ENCODE peak calls at places on chromosomes 12 and 14, in five cellular contexts. B, G, V, U and M are unnamed samples.

GRCh38 chr12:47754881-47755280 is 3.8 kb downstream of the RAPGEF3 start:
- DNase-seq in B (no peak), U (peak; percentile 27), G (no peak), V (no peak), M (no peak)

GRCh38 chr12:56928262-56928661 is 5.9 kb downstream of the SDR9C7 start:
- DNase-seq in B (no peak), U (no peak), G (peak; percentile 56), V (no peak), M (no peak)

GRCh38 chr12:5888816-5889315 is 56.2 kb downstream of the ANO2 start:
- DNase-seq in V (no peak), B (no peak), U (no peak), G (no peak), M (no peak)

GRCh38 chr12:12804432-12804886 is 8.7 kb upstream of the DDX47 start:
- DNase-seq in G (no peak), U (no peak), V (peak; percentile 86), B (no peak), M (peak; percentile 95)

GRCh38 chr14:23359167-23359626 is 5.8 kb downstream of the EFS start:
- DNase-seq in B (no peak), U (no peak), V (no peak), G (no peak), M (no peak)

GRCh38 chr12:77965790-77966189 is 135.1 kb downstream of the NAV3 start:
- DNase-seq in B (no peak), V (no peak), G (no peak), U (no peak), M (peak; percentile 17)

GRCh38 chr14:65772901-65773574 is 360.5 kb downstream of the FUT8 start:
- DNase-seq in B (no peak), U (no peak), G (no peak), V (no peak), M (no peak)

GRCh38 chr12:51593539-51593938 is 2.5 kb downstream of the SCN8A start:
- DNase-seq in B (no peak), G (peak; percentile 51), V (no peak), U (no peak), M (peak; percentile 79)

GRCh38 chr12:119840617-119841016 is 36.5 kb downstream of the CIT start:
- DNase-seq in G (no peak), B (no peak), V (no peak), U (no peak), M (no peak)

GRCh38 chr12:57452181-57452936 is 2.7 kb upstream of the INHBE start:
- DNase-seq in G (peak; percentile 78), V (no peak), U (no peak), B (no peak), M (peak; percentile 97)

GRCh38 chr12:76777765-76778216 is 13.9 kb downstream of the ZDHHC17 start:
- DNase-seq in U (peak; percentile 53), G (peak; percentile 61), V (no peak), B (no peak), M (no peak)

GRCh38 chr14:104286496-104286895 is 148.1 kb downstream of the KIF26A start:
- DNase-seq in V (no peak), G (no peak), U (no peak), B (no peak), M (no peak)

GRCh38 chr14:21220874-21221477 is 48.3 kb downstream of the HNRNPC start:
- DNase-seq in G (no peak), U (no peak), V (no peak), B (no peak), M (peak; percentile 16)

GRCh38 chr12:76915381-76916169 is 36.8 kb upstream of the CSRP2 start:
- DNase-seq in B (no peak), G (no peak), U (no peak), V (no peak), M (no peak)

GRCh38 chr12:79373896-79374499 is 316.8 kb downstream of the PAWR start:
- DNase-seq in G (peak; percentile 38), V (peak; percentile 41), U (no peak), B (peak; percentile 74), M (peak; percentile 23)

GRCh38 chr14:63203618-63204406 is 431 bp upstream of the RHOJ start:
- DNase-seq in G (peak; percentile 2), B (peak; percentile 34), V (no peak), U (no peak), M (peak; percentile 99)

GRCh38 chr14:21941885-21942284 is 268.3 kb upstream of the OR4E1 start:
- DNase-seq in U (no peak), B (no peak), G (no peak), V (no peak), M (no peak)

GRCh38 chr12:53618340-53618739 is 7.8 kb downstream of the ATF7 start:
- DNase-seq in V (no peak), B (no peak), G (no peak), U (no peak), M (no peak)

GRCh38 chr12:42859612-42860011 is 270.1 kb upstream of the PRICKLE1 start:
- DNase-seq in U (no peak), G (no peak), V (no peak), B (no peak), M (peak; percentile 8)

GRCh38 chr14:92470215-92470614 is 43.4 kb upstream of the RIN3 start:
- DNase-seq in U (no peak), G (no peak), V (no peak), B (no peak), M (peak; percentile 65)

GRCh38 chr12:50641566-50641965 is 122.3 kb upstream of the ATF1 start:
- DNase-seq in B (no peak), G (peak; percentile 76), V (no peak), U (no peak), M (no peak)

GRCh38 chr12:97476255-97476654 is 13.7 kb downstream of the RMST start:
- DNase-seq in U (no peak), B (no peak), V (no peak), G (no peak), M (no peak)

GRCh38 chr14:92637864-92638263 is 110.6 kb downstream of the LGMN start:
- DNase-seq in V (no peak), B (no peak), U (no peak), G (no peak), M (no peak)

GRCh38 chr14:45095143-45095542 is 11.2 kb downstream of the PRPF39 start:
- DNase-seq in U (no peak), G (no peak), V (no peak), B (no peak), M (no peak)

GRCh38 chr12:122106891-122107660 is 28.5 kb downstream of the MLXIP start:
- DNase-seq in V (no peak), U (no peak), G (no peak), B (no peak), M (peak; percentile 77)

GRCh38 chr14:72454388-72454787 is 439.5 kb downstream of the DPF3 start:
- DNase-seq in G (no peak), U (no peak), V (no peak), B (no peak), M (no peak)

GRCh38 chr12:100234591-100235304 is 32.1 kb downstream of the DEPDC4 start:
- DNase-seq in B (peak; percentile 38), V (peak; percentile 18), U (peak; percentile 1), G (peak; percentile 52), M (peak; percentile 86)

GRCh38 chr12:41437578-41437977 is 249.5 kb downstream of the PDZRN4 start:
- DNase-seq in U (no peak), B (no peak), G (no peak), V (no peak), M (no peak)

GRCh38 chr14:100955201-100955600 is 51.7 kb upstream of the RTL1 start:
- DNase-seq in G (no peak), B (no peak), U (no peak), V (peak; percentile 3), M (peak; percentile 77)

GRCh38 chr12:57202321-57202720 is 14.3 kb upstream of the NXPH4 start:
- DNase-seq in G (no peak), B (no peak), V (no peak), U (no peak), M (no peak)

GRCh38 chr14:105005329-105005928 is 15.5 kb downstream of the CDCA4 start:
- DNase-seq in G (no peak), U (no peak), V (no peak), B (no peak), M (no peak)

DNA sequence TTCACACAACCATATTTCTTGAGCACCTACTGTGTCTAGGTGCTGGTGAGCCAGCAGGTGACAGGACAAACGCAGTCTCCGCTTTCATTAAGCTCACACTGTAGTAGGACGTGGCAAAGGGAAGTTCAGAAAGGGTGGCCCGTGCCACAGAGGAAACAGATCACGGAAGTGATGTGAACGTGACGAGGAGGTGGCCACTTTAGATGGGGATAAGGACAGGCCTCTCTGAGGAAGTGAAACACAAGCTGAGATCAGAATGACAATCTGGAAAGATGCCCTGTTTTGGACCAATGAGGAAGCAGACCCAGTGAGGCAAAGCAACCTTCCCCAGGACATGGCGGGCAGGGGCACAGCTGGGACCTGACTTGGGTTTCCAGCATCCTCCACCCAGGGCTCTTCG is 127.4 kb upstream of the PRMT8 start:
- DNase-seq in B (no peak), U (no peak), G (no peak), V (no peak), M (no peak)
- TF ChIP-seq RCOR1 in B (no peak), U (no peak), G (no peak), V (no peak), M (no peak)

DNA sequence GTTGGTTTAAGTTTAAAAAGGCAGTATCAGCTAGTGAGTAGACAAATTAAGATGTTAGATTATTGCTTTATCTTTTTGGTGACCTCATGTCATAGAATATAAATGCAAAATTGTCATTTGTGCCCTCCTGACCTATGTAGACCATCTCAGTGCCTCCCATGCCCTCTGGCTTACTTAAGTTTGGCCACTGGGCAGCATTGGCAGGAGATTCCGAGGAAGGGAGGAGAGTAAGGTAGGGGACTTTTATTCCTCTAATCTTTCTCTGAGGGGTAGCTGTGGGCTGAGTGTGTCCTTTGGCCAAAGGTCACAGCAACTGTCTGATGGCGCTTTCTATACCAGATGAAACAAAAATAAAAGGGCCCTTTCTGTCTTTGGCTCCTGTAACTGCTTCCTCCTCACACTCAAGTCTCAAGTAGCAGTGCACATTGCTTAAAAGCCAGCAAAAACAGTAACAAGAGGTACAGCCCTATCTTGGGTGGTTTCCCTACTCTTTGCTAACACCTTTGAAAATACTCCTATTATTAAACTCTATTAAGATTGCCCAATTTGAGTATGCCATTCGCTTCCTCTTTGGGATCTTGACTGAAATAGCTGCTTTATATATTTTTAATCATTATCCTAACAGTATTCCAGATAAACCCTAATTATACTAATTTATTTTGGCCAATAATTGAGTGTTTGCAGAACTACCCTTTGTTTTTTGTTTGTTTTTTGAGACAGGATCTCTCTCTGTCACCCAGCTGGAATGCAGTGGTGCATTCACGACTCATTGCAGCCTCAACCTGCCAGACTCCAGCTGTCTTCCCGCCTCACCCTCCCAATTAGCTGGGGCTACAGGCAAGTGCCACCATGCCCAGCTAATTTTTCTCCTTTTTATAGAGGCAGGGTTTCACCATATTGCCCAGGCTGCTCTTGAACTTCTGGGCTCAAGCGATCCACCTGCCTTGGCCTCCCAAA is 56.5 kb upstream of the KCNH3 start:
- DNase-seq in G (no peak), U (no peak), B (no peak), V (no peak), M (peak; percentile 39)
- TF ChIP-seq RCOR1 in G (no peak), U (no peak), B (no peak), V (no peak), M (no peak)

DNA sequence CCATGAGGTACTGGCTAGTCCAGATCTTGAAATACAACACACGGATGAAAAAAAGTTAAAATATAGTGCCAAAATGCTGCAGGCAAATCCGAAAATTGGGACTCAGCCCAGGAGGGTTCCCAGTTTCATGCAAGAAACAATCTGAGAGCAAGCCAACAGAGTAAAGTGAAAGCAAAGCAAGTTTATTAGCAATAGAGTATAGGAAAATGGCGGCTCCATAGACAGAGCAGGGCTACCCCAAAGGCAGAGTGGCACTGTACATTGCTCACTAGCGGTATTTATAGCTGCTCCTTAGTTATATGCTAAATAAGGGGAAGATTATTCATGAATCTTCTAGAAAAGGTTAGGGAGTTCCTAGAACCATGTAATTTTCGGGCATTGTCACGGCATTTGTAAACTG is 29.2 kb downstream of the RECQL start:
- DNase-seq in G (no peak), V (no peak), B (no peak), U (no peak), M (no peak)
- TF ChIP-seq RCOR1 in G (no peak), V (no peak), B (no peak), U (no peak), M (no peak)

GRCh38 chr14:24438198-24439095 is 4.1 kb downstream of the SDR39U1 start:
- DNase-seq in U (no peak), V (no peak), B (no peak), G (no peak), M (no peak)
- TF ChIP-seq RCOR1 in U (no peak), V (no peak), B (no peak), G (no peak), M (no peak)